ENCODE peak calls at places on chromosome 18, in five cellular contexts. Y, G, I, S and O are unnamed samples.

GRCh38 chr18:73638709-73639108 is 508.9 kb downstream of the FBXO15 start:
- DNase-seq in Y (no peak), G (no peak), I (no peak), S (no peak), O (no peak)

GRCh38 chr18:26383454-26384270 is 157.4 kb downstream of the TAF4B start:
- DNase-seq in Y (no peak), G (no peak), I (peak; percentile 35), S (no peak), O (peak; percentile 58)

GRCh38 chr18:58276640-58277456 is 232.8 kb downstream of the NEDD4L start:
- DNase-seq in Y (no peak), G (no peak), I (no peak), S (no peak), O (no peak)

GRCh38 chr18:48670751-48671560 is 132.1 kb downstream of the CTIF start:
- DNase-seq in Y (no peak), G (no peak), I (no peak), S (no peak), O (no peak)

GRCh38 chr18:41870191-41870590 is 84.8 kb upstream of the PIK3C3 start:
- DNase-seq in Y (no peak), G (no peak), I (no peak), S (no peak), O (no peak)

GRCh38 chr18:23740105-23740830 is 51.0 kb downstream of the LAMA3 start:
- DNase-seq in Y (no peak), G (no peak), I (no peak), S (no peak), O (peak; percentile 97)

GRCh38 chr18:33581816-33582215 is 3.8 kb downstream of the ASXL3 start:
- DNase-seq in Y (no peak), G (no peak), I (no peak), S (no peak), O (no peak)

GRCh38 chr18:54294274-54294673 is 25.0 kb downstream of the POLI start:
- DNase-seq in Y (no peak), G (no peak), I (no peak), S (no peak), O (no peak)

GRCh38 chr18:49212819-49213218 is 247.6 kb downstream of the DYM start:
- DNase-seq in Y (no peak), G (no peak), I (no peak), S (no peak), O (no peak)

GRCh38 chr18:74463271-74463670 is 6.2 kb upstream of the DIPK1C start:
- DNase-seq in Y (no peak), G (no peak), I (no peak), S (no peak), O (no peak)

GRCh38 chr18:58311390-58311789 is 267.4 kb downstream of the NEDD4L start:
- DNase-seq in Y (no peak), G (no peak), I (no peak), S (no peak), O (no peak)

GRCh38 chr18:55489034-55489741 is 98.8 kb downstream of the TCF4 start:
- DNase-seq in Y (no peak), G (no peak), I (no peak), S (no peak), O (no peak)

GRCh38 chr18:79986726-79987125 is 1.6 kb downstream of the TXNL4A start:
- DNase-seq in Y (no peak), G (no peak), I (no peak), S (no peak), O (no peak)

GRCh38 chr18:10687161-10687925 is 161.5 kb downstream of the NAPG start:
- DNase-seq in Y (no peak), G (no peak), I (no peak), S (no peak), O (no peak)

GRCh38 chr18:22250591-22250996 is 81.2 kb downstream of the GATA6 start:
- DNase-seq in Y (no peak), G (no peak), I (no peak), S (no peak), O (no peak)

GRCh38 chr18:77039196-77040140 is 93.1 kb downstream of the MBP start:
- DNase-seq in Y (no peak), G (no peak), I (no peak), S (no peak), O (no peak)

GRCh38 chr18:47898696-47899095 is 31.8 kb downstream of the SMAD2 start:
- DNase-seq in Y (no peak), G (no peak), I (peak; percentile 46), S (no peak), O (no peak)

GRCh38 chr18:44897445-44898215 is 216.9 kb downstream of the SETBP1 start:
- DNase-seq in Y (no peak), G (peak; percentile 88), I (no peak), S (no peak), O (no peak)

GRCh38 chr18:21194871-21195771 is 46.9 kb upstream of the GREB1L start:
- DNase-seq in Y (no peak), G (no peak), I (peak; percentile 24), S (no peak), O (peak; percentile 59)

GRCh38 chr18:55106906-55107305 is 147.6 kb upstream of the CCDC68 start:
- DNase-seq in Y (no peak), G (no peak), I (no peak), S (no peak), O (no peak)

GRCh38 chr18:9526458-9526857 is 51.1 kb downstream of the RALBP1 start:
- DNase-seq in Y (no peak), G (no peak), I (no peak), S (no peak), O (no peak)

GRCh38 chr18:36811430-36811829 is 17.4 kb downstream of the TPGS2 start:
- DNase-seq in Y (no peak), G (no peak), I (no peak), S (no peak), O (no peak)

GRCh38 chr18:33113421-33113820 is 327.1 kb downstream of the CCDC178 start:
- DNase-seq in Y (no peak), G (no peak), I (no peak), S (no peak), O (no peak)

GRCh38 chr18:48639772-48640432 is 101.1 kb downstream of the CTIF start:
- DNase-seq in Y (no peak), G (no peak), I (no peak), S (no peak), O (no peak)

GRCh38 chr18:58051765-58052460 is 7.9 kb downstream of the NEDD4L start:
- DNase-seq in Y (no peak), G (no peak), I (no peak), S (no peak), O (peak; percentile 39)

GRCh38 chr18:36899289-36899688 is 70.4 kb downstream of the KIAA1328 start:
- DNase-seq in Y (no peak), G (no peak), I (peak; percentile 31), S (no peak), O (peak; percentile 45)

GRCh38 chr18:56574827-56575226 is 63.6 kb downstream of the TXNL1 start:
- DNase-seq in Y (no peak), G (peak; percentile 43), I (no peak), S (no peak), O (no peak)

GRCh38 chr18:70709124-70709523 is 420.3 kb downstream of the SOCS6 start:
- DNase-seq in Y (no peak), G (no peak), I (no peak), S (no peak), O (no peak)

GRCh38 chr18:70705831-70706416 is 417.1 kb downstream of the SOCS6 start:
- DNase-seq in Y (no peak), G (no peak), I (no peak), S (no peak), O (peak; percentile 92)

DNA sequence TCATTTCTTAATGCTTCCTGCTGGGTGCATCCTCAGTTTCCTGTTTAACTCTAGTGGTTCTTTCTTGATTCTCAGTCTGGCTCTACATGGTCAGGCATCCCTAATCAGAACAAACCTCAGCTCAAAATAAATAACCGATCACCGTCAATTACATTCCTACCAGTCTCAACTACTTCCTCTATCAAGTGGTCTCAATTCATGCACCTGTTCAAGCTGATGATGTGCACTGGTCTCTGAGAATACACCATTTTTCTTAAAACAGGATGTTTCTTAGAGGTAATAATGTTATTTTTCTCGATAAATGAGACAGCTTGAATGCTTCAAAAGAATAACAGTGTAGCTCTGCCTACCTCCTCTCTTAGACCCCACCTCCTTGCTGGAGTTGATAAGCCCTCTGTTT is 420.9 kb downstream of the SOCS6 start:
- DNase-seq in Y (no peak), G (no peak), I (no peak), S (no peak), O (no peak)
- H3K9me3 ChIP-seq in Y (no peaks in the 10 kb centered on the region), G (no peaks in the 10 kb centered on the region), I (no peaks in the 10 kb centered on the region), S (no peaks in the 10 kb centered on the region), O (no peaks in the 10 kb centered on the region)

GRCh38 chr18:11902522-11903292 is 5.4 kb downstream of the MPPE1 start:
- DNase-seq in Y (no peak), G (no peak), I (no peak), S (no peak), O (no peak)

GRCh38 chr18:11901826-11902438 is 6.2 kb downstream of the MPPE1 start:
- DNase-seq in Y (no peak), G (no peak), I (no peak), S (no peak), O (no peak)

GRCh38 chr18:11897781-11898180 is 10.3 kb downstream of the MPPE1 start:
- DNase-seq in Y (no peak), G (no peak), I (no peak), S (no peak), O (no peak)

GRCh38 chr18:11899063-11899462 is 9.1 kb downstream of the MPPE1 start:
- DNase-seq in Y (no peak), G (no peak), I (no peak), S (no peak), O (no peak)
- H3K27me3 ChIP-seq in Y (no peaks in the 10 kb centered on the region), G (no peaks in the 10 kb centered on the region), I (no peaks in the 10 kb centered on the region), S (no peaks in the 10 kb centered on the region), O (no peaks in the 10 kb centered on the region)

DNA sequence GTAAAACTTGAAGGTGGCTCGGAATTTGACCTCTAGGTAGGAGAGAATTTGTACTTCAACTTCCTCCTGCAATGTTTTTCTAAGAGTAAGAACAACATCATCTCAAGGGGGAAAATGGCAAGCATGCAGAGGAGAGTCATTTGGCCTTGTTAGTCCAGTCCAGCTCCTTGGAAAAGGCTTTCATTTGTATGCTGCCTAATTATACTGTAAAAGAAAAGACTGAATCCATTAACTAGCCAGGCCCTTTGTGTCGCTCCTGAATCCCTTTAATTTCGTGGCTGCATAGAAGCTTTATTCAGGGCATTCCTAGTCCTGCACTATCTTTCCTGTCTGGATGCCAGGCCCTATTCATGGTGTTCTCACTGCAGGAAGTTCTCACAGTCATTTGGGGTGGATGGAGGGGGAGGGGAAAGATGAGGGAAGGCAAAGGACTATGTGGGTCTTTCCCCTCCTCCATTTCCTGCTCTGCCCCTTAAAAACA is 36.0 kb downstream of the PHLPP1 start:
- DNase-seq in Y (no peak), G (no peak), I (no peak), S (no peak), O (peak; percentile 84)
- H3K4me1 ChIP-seq in Y (no peaks in the 10 kb centered on the region), G (peaks cover 46% of the 10 kb centered on the region), I (peaks cover 81% of the 10 kb centered on the region), S (peaks cover 5% of the 10 kb centered on the region), O (peaks cover 27% of the 10 kb centered on the region)

DNA sequence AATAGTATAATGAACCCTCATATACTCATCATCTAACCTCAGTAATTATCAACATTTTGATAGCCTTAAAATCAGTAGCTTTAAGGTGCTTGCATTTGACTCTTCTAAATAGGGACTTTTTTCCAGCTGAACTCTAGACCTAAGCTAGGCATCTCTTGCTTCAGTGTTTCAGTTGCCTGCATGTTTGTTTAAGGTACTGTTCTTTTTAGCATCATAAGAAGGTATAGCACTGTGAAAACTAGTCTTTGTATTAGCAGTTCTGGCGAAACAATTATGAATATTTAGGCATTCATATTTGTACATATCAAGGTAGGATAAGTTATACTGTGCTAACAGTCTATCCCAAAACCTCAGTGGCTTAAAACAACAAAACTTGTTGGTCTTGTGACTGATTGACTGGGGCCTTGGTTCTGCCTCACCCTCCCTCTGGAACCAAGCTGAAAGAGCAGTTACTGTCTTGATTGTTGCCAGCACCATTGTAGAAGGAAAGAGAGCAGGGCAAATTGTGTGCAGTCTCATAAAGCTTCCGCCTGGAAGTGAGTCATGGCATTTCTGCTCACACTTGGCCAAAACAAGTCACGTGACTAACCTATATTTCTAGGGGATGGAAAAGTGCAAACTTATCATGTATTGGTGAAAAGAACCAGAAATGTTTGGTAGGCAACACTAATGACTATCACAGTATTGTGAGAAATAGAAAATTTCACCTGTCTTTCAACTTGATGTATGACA is 24.3 kb downstream of the GALNT1 start:
- DNase-seq in Y (no peak), G (no peak), I (no peak), S (no peak), O (no peak)
- H3K9me3 ChIP-seq in Y (no peaks in the 10 kb centered on the region), G (no peaks in the 10 kb centered on the region), I (peaks cover 19% of the 10 kb centered on the region), S (no peaks in the 10 kb centered on the region), O (peaks cover 21% of the 10 kb centered on the region)